ENCODE peak calls at places on chromosomes 2 and 18, in eight cellular contexts. T is left ventricle myocardium inferior, W is brain microvascular endothelial cell, S is WERI-Rb-1, O is transverse colon, I is SJSA1, M is fibroblast of lung, X is GM23338. Q is an unnamed sample.

GRCh38 chr18:35695803-35696202 is 114.3 kb downstream of the GALNT1 start:
- DNase-seq in M (no peak), X (no peak), T (peak; percentile 75), W (no peak), S (no peak), O (no peak), I (no peak), Q (no peak)

GRCh38 chr18:32310119-32310518 is 120.3 kb downstream of the MEP1B start:
- DNase-seq in O (no peak), X (no peak), W (peak; percentile 58), T (no peak), M (peak; percentile 67), S (no peak), I (no peak), Q (no peak)

GRCh38 chr2:75246441-75247167 is 47.3 kb upstream of the TACR1 start:
- DNase-seq in S (no peak), W (no peak), O (no peak), T (no peak), I (no peak), X (no peak), M (peak; percentile 21), Q (no peak)

GRCh38 chr2:165539985-165540384 is 70.5 kb downstream of the CSRNP3 start:
- DNase-seq in S (no peak), W (no peak), M (no peak), I (no peak), X (no peak), T (no peak), O (no peak), Q (no peak)

GRCh38 chr2:230985519-230986231 is 10.2 kb upstream of the SPATA3 start:
- DNase-seq in T (no peak), X (no peak), I (no peak), W (no peak), M (no peak), S (no peak), O (no peak), Q (no peak)

GRCh38 chr2:210337159-210337558 is 22.2 kb upstream of the MYL1 start:
- DNase-seq in M (no peak), I (no peak), W (no peak), T (no peak), S (no peak), O (no peak), X (peak; percentile 17), Q (no peak)

GRCh38 chr2:64478502-64479230 is 24.7 kb downstream of the LGALSL start:
- DNase-seq in X (no peak), W (no peak), M (no peak), T (no peak), S (no peak), O (no peak), I (no peak), Q (no peak)

GRCh38 chr2:71831208-71831577 is 316.5 kb downstream of the CYP26B1 start:
- DNase-seq in W (peak; percentile 88), M (peak; percentile 96), X (no peak), S (no peak), O (no peak), I (peak; percentile 90), T (peak; percentile 61), Q (no peak)

GRCh38 chr2:64869126-64869525 is 120.1 kb upstream of the SLC1A4 start:
- DNase-seq in W (no peak), T (no peak), X (peak; percentile 27), M (no peak), I (no peak), S (peak; percentile 29), O (no peak), Q (no peak)

GRCh38 chr18:62500174-62500573 is 22.7 kb upstream of the ZCCHC2 start:
- DNase-seq in W (no peak), O (no peak), S (no peak), T (no peak), X (no peak), I (no peak), M (no peak), Q (peak; percentile 21)

GRCh38 chr2:231708773-231709635 is 679 bp downstream of the PTMA start:
- DNase-seq in S (peak; percentile 51), O (peak; percentile 38), M (peak; percentile 42), W (peak; percentile 16), T (peak; percentile 57), X (no peak), I (peak; percentile 68), Q (peak; percentile 61)

GRCh38 chr2:136122654-136123053 is 4.7 kb upstream of the CXCR4 start:
- DNase-seq in I (no peak), M (no peak), S (no peak), O (no peak), W (no peak), T (no peak), X (no peak), Q (no peak)

GRCh38 chr18:476368-476767 is 24.1 kb downstream of the COLEC12 start:
- DNase-seq in W (no peak), M (no peak), X (peak; percentile 41), O (no peak), S (no peak), I (no peak), T (no peak), Q (peak; percentile 54)

GRCh38 chr2:230322561-230323384 is 4.2 kb upstream of the SP140L start:
- DNase-seq in T (no peak), W (no peak), X (no peak), S (no peak), M (no peak), I (no peak), O (no peak), Q (no peak)

GRCh38 chr2:187050409-187050998 is 201.5 kb upstream of the ZSWIM2 start:
- DNase-seq in S (no peak), I (no peak), W (peak; percentile 9), X (no peak), M (peak; percentile 22), T (no peak), O (no peak), Q (no peak)

GRCh38 chr2:102788880-102789250 is 27.0 kb downstream of the TMEM182 start:
- DNase-seq in I (no peak), T (peak; percentile 58), O (peak; percentile 15), X (no peak), W (no peak), S (no peak), M (no peak), Q (no peak)

GRCh38 chr18:21960189-21960588 is 209.2 kb upstream of the GATA6 start:
- DNase-seq in I (no peak), S (no peak), M (peak; percentile 36), X (no peak), T (no peak), O (no peak), W (peak; percentile 29), Q (no peak)

GRCh38 chr2:158205215-158205614 is 103.5 kb downstream of the UPP2 start:
- DNase-seq in T (no peak), S (no peak), O (peak; percentile 21), X (no peak), I (no peak), M (no peak), W (peak; percentile 1), Q (no peak)

GRCh38 chr2:37599688-37600525 is 71.5 kb downstream of the CDC42EP3 start:
- DNase-seq in W (no peak), X (no peak), T (no peak), I (no peak), M (no peak), S (no peak), O (peak; percentile 34), Q (no peak)

GRCh38 chr18:8778824-8779223 is 73.5 kb downstream of the MTCL1 start:
- DNase-seq in S (no peak), W (no peak), O (no peak), T (no peak), X (no peak), I (peak; percentile 33), M (no peak), Q (no peak)

GRCh38 chr2:105775809-105776559 is 31.3 kb downstream of the NCK2 start:
- DNase-seq in S (no peak), X (no peak), W (no peak), T (no peak), M (no peak), O (peak; percentile 35), I (no peak), Q (no peak)

GRCh38 chr2:156852681-156853080 is 404.8 kb upstream of the GALNT5 start:
- DNase-seq in X (no peak), I (no peak), O (no peak), W (no peak), T (no peak), M (no peak), S (no peak), Q (no peak)

GRCh38 chr2:228493852-228494251 is 312.4 kb upstream of the SPHKAP start:
- DNase-seq in O (no peak), S (no peak), W (no peak), X (no peak), T (no peak), M (no peak), I (no peak), Q (no peak)

GRCh38 chr2:45860136-45861106 is 208.9 kb downstream of the PRKCE start:
- DNase-seq in S (no peak), W (peak; percentile 16), I (no peak), M (peak; percentile 52), T (peak; percentile 51), X (peak; percentile 12), O (peak; percentile 47), Q (no peak)

GRCh38 chr2:64348386-64349142 is 105.4 kb upstream of the LGALSL start:
- DNase-seq in W (no peak), M (peak; percentile 58), O (no peak), X (no peak), I (no peak), S (no peak), T (no peak), Q (no peak)

GRCh38 chr2:200702646-200703118 is 109.0 kb upstream of the BZW1 start:
- DNase-seq in I (no peak), T (no peak), X (no peak), S (no peak), W (no peak), M (no peak), O (no peak), Q (no peak)
- H3K4me3 ChIP-seq in I (no peak overlapping the region), T (no peak overlapping the region), X (no peak overlapping the region), S (no peak overlapping the region), W (no peak overlapping the region), M (no peak overlapping the region), O (no peak overlapping the region), Q (no peak overlapping the region)

GRCh38 chr18:31088532-31088931 is 13.7 kb downstream of the DSC2 start:
- DNase-seq in M (no peak), X (no peak), W (no peak), T (no peak), I (no peak), S (no peak), O (no peak), Q (no peak)
- H3K36me3 ChIP-seq in M (no peaks in the 10 kb centered on the region), X (peaks cover 20% of the 10 kb centered on the region), W (no peaks in the 10 kb centered on the region), T (peaks cover 26% of the 10 kb centered on the region), I (no peaks in the 10 kb centered on the region), S (peaks cover 30% of the 10 kb centered on the region), O (no peaks in the 10 kb centered on the region), Q (peaks cover 2% of the 10 kb centered on the region)

GRCh38 chr2:218962859-218963492 is 3.5 kb downstream of the CDK5R2 start:
- DNase-seq in I (peak; percentile 59), T (peak; percentile 66), M (peak; percentile 80), O (peak; percentile 51), W (peak; percentile 14), X (peak; percentile 98), S (peak; percentile 98), Q (peak; percentile 92)
- H3K27me3 ChIP-seq in I (peaks cover 70% of the 10 kb centered on the region), T (peaks cover 100% of the 10 kb centered on the region), M (peaks cover 33% of the 10 kb centered on the region), O (peaks cover 99% of the 10 kb centered on the region), W (peaks cover 48% of the 10 kb centered on the region), X (peaks cover 72% of the 10 kb centered on the region), S (no peaks in the 10 kb centered on the region), Q (peaks cover 43% of the 10 kb centered on the region)

GRCh38 chr18:57434177-57434535 is 1.0 kb upstream of the ONECUT2 start:
- DNase-seq in X (peak; percentile 67), W (no peak), O (no peak), I (no peak), S (peak; percentile 42), T (no peak), M (no peak), Q (no peak)
- H3K4me3 ChIP-seq in X (peak overlapping the region; percentile 67), W (no peak overlapping the region), O (peak overlapping the region; percentile 47), I (no peak overlapping the region), S (peak overlapping the region; percentile 78), T (peak overlapping the region; percentile 69), M (no peak overlapping the region), Q (peak overlapping the region; percentile 51)

GRCh38 chr2:7725850-7726242 is 808.6 kb downstream of the RNF144A start:
- DNase-seq in M (peak; percentile 92), S (no peak), T (no peak), I (no peak), O (no peak), X (no peak), W (no peak), Q (no peak)
- H3K36me3 ChIP-seq in M (no peaks in the 10 kb centered on the region), S (no peaks in the 10 kb centered on the region), T (no peaks in the 10 kb centered on the region), I (no peaks in the 10 kb centered on the region), O (no peaks in the 10 kb centered on the region), X (no peaks in the 10 kb centered on the region), W (no peaks in the 10 kb centered on the region), Q (no peaks in the 10 kb centered on the region)

Q was measured in H7.